ENCODE peak calls at places on chromosomes 4 and X, in six cellular contexts. G is effector memory CD4-positive, alpha-beta T cell; Z is left ventricle myocardium inferior; N is PC-9; H is SK-N-SH; X is cardiac muscle cell. L is an unnamed sample. For H3K4me1, the result is how much of the 10 kb centered on the place peaks cover.

GRCh38 chr4:82629238-82630000 is 67.6 kb upstream of the TMEM150C start:
- DNase-seq in G (no peak), Z (no peak), N (no peak), H (no peak), X (peak), L (no peak)

GRCh38 chr4:27917381-27917780 is 1056.7 kb downstream of the STIM2 start:
- DNase-seq in G (no peak), Z (no peak), N (no peak), H (no peak), X (no peak), L (no peak)

GRCh38 chr4:97038146-97038516 is 1105.1 kb downstream of the STPG2 start:
- DNase-seq in G (no peak), Z (no peak), N (no peak), H (no peak), X (no peak), L (no peak)

GRCh38 chr4:54228064-54228527 is 997 bp upstream of the PDGFRA start:
- DNase-seq in G (no peak), Z (peak), N (peak), H (peak), X (peak), L (peak)

GRCh38 chrX:110123331-110123782 is 120.4 kb downstream of the TMEM164 start:
- DNase-seq in G (no peak), Z (no peak), N (no peak), H (no peak), X (peak), L (no peak)

GRCh38 chrX:44400588-44400987 is 57.1 kb upstream of the EFHC2 start:
- DNase-seq in G (no peak), Z (no peak), N (peak), H (no peak), X (peak), L (peak)

GRCh38 chrX:47232803-47233332 is at the start of gene USP11:
- DNase-seq in G (no peak), Z (no peak), N (no peak), H (peak), X (peak), L (no peak)

GRCh38 chr4:28675582-28675981 is 1814.9 kb downstream of the STIM2 start:
- DNase-seq in G (no peak), Z (no peak), N (no peak), H (no peak), X (no peak), L (no peak)

GRCh38 chrX:120125444-120125843 is 9.7 kb upstream of the RHOXF1 start:
- DNase-seq in G (no peak), Z (peak), N (no peak), H (no peak), X (peak), L (no peak)

GRCh38 chr4:182644326-182645050 is 272.7 kb downstream of the DCTD start:
- DNase-seq in G (no peak), Z (no peak), N (no peak), H (no peak), X (no peak), L (no peak)

GRCh38 chr4:170047774-170048354 is 21.7 kb upstream of the MFAP3L start:
- DNase-seq in G (no peak), Z (no peak), N (peak), H (peak), X (peak), L (peak)

GRCh38 chr4:90078440-90078839 is 48.8 kb upstream of the CCSER1 start:
- DNase-seq in G (no peak), Z (no peak), N (no peak), H (no peak), X (no peak), L (no peak)

GRCh38 chr4:169698331-169698730 is 59.4 kb downstream of the HPF1 start:
- DNase-seq in G (no peak), Z (no peak), N (no peak), H (no peak), X (no peak), L (no peak)

GRCh38 chr4:101790521-101791188 is at the start of gene BANK1:
- DNase-seq in G (no peak), Z (peak), N (peak), H (peak), X (peak), L (peak)

GRCh38 chr4:79421483-79421882 is 13.5 kb upstream of the GK2 start:
- DNase-seq in G (no peak), Z (no peak), N (no peak), H (no peak), X (no peak), L (no peak)

GRCh38 chr4:109967798-109968520 is 55.3 kb downstream of the EGF start:
- DNase-seq in G (no peak), Z (no peak), N (peak), H (no peak), X (no peak), L (no peak)

GRCh38 chr4:40462326-40462725 is 127.2 kb downstream of the CHRNA9 start:
- DNase-seq in G (no peak), Z (no peak), N (no peak), H (no peak), X (no peak), L (no peak)

GRCh38 chrX:132743086-132743485 is 215.3 kb downstream of the HS6ST2 start:
- DNase-seq in G (no peak), Z (no peak), N (no peak), H (no peak), X (no peak), L (no peak)

GRCh38 chr4:168334053-168334452 is 15.5 kb upstream of the DDX60 start:
- DNase-seq in G (no peak), Z (no peak), N (no peak), H (no peak), X (no peak), L (no peak)

GRCh38 chr4:158020734-158021346 is 152.0 kb downstream of the GASK1B start:
- DNase-seq in G (no peak), Z (no peak), N (peak), H (no peak), X (peak), L (no peak)

GRCh38 chr4:153440475-153440874 is 25.7 kb upstream of the TMEM131L start:
- DNase-seq in G (no peak), Z (no peak), N (no peak), H (no peak), X (no peak), L (no peak)

GRCh38 chr4:92305148-92305877 is 1.5 kb downstream of the GRID2 start:
- DNase-seq in G (no peak), Z (peak), N (peak), H (peak), X (peak), L (no peak)

GRCh38 chr4:120317713-120318112 is 251.1 kb upstream of the MAD2L1 start:
- DNase-seq in G (no peak), Z (no peak), N (no peak), H (no peak), X (no peak), L (no peak)

GRCh38 chr4:52713456-52713937 is 37.7 kb downstream of the ERVMER34-1 start:
- DNase-seq in G (no peak), Z (peak), N (no peak), H (no peak), X (peak), L (no peak)

GRCh38 chr4:45650545-45650944 is 473.3 kb downstream of the GABRG1 start:
- DNase-seq in G (no peak), Z (no peak), N (no peak), H (no peak), X (no peak), L (no peak)

GRCh38 chrX:54223581-54223980 is 40.5 kb upstream of the FAM120C start:
- DNase-seq in G (no peak), Z (no peak), N (no peak), H (no peak), X (no peak), L (no peak)

GRCh38 chr4:37427193-37427592 is 182.7 kb downstream of the NWD2 start:
- DNase-seq in G (no peak), Z (no peak), N (no peak), H (no peak), X (no peak), L (no peak)
- H3K4me1 ChIP-seq in G (under half), Z (under half), N (under half), H (under half), X (under half), L (under half)

GRCh38 chr4:7044415-7044930 is 1.3 kb downstream of the TADA2B start:
- DNase-seq in G (no peak), Z (no peak), N (no peak), H (no peak), X (peak), L (no peak)

GRCh38 chr4:7043521-7044414 is 596 bp downstream of the TADA2B start:
- DNase-seq in G (peak), Z (peak), N (peak), H (no peak), X (peak), L (no peak)

GRCh38 chr4:7041246-7041645 is 1.9 kb upstream of the TADA2B start:
- DNase-seq in G (no peak), Z (no peak), N (no peak), H (no peak), X (no peak), L (no peak)

GRCh38 chr4:7041851-7042696 is 1.1 kb upstream of the TADA2B start:
- DNase-seq in G (no peak), Z (peak), N (no peak), H (peak), X (no peak), L (no peak)

DNA sequence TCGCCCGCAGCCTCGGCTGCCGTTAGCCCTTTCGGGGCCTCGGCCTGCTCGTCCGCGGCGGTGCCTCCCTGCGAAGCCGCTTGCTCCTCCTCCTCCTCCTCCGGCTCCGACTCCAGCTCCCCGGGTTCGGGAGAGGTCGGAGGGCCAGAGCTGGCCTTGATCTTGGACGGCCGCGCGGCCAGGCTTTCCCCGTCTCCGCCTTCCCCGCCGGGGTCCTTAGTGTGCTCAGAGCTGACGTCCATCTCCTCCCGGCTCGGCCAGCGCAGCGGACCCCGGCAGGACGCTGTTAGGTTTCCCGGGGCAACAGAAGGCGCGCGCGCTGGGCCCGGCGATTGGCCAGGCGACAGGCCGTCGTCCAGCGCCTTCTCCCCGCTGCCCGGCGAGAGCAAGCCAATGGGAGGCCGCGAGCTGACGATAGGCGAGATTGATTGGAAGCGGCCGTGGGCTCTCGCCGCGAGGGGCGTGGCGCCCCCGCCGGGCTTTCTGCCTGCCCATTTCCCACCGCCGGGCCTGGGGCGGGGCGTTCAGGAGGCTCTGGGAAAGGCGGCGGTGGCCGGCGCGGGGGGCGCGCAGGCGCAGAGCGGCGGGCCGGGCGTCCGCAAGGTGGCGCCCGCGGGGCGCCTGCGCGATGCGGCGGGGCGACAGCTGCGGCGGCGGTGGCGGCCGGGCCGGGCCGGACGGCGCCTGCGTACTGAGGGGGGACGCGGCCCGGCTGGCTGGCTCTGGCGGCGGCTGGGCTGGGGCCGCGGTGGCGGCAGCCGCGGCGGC is at the start of gene TADA2B:
- DNase-seq in G (peak), Z (peak), N (peak), H (peak), X (peak), L (peak)
- H3K4me1 ChIP-seq in G (under half), Z (half or more), N (under half), H (under half), X (under half), L (under half)

DNA sequence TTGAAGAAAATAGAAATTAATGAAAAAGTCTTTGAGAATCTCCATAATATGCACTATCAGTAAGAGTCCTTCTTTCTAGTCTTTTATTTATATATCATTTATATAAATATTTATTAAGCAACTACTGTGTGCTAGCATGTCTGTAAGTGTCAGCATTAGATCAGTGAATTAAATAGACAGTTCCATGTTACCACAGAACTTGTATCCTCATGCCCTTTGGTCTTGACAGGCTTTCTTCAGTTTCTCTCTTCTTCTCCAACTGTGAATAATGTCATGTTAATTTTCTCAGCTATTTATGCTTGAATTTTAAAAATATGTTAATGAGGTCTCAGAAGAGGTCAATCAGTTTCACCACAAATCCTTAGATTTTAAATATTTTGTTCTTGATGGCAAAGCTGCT is 389.6 kb upstream of the TRAM1L1 start:
- DNase-seq in G (no peak), Z (no peak), N (no peak), H (no peak), X (no peak), L (no peak)
- H3K4me1 ChIP-seq in G (under half), Z (under half), N (under half), H (under half), X (under half), L (under half)

DNA sequence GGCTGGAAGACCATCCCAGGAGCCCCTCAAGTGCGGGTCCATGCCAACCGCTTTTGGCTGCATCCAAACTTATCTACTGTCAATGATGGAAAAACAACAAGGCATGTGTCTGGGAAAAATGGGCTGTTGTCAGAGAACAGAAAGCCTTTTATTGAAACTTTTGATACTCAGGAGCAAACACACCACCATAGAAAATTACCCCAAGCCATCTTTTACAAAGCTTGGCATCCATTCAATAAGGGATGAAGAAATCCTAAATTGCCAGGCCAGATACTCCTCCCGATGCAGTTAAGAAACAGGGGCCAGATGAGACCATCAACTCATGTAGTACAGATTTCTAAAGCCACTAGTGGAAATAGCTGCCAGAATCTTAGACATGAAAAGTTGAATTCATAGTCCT is 145.3 kb upstream of the MAP3K15 start:
- DNase-seq in G (no peak), Z (no peak), N (no peak), H (no peak), X (peak), L (no peak)
- H3K4me1 ChIP-seq in G (under half), Z (under half), N (under half), H (under half), X (under half), L (under half)

GRCh38 chr4:6601661-6602250 is 26.8 kb downstream of the MAN2B2 start:
- DNase-seq in G (no peak), Z (no peak), N (no peak), H (no peak), X (no peak), L (no peak)

GRCh38 chr4:6596948-6597347 is 22.0 kb downstream of the MAN2B2 start:
- DNase-seq in G (no peak), Z (no peak), N (no peak), H (no peak), X (no peak), L (no peak)

GRCh38 chr4:6595897-6596537 is 21.0 kb downstream of the MAN2B2 start:
- DNase-seq in G (no peak), Z (no peak), N (no peak), H (no peak), X (no peak), L (no peak)

GRCh38 chr4:6598127-6598526 is 23.1 kb downstream of the MAN2B2 start:
- DNase-seq in G (no peak), Z (no peak), N (no peak), H (no peak), X (no peak), L (no peak)

GRCh38 chr4:6598641-6599040 is 23.7 kb downstream of the MAN2B2 start:
- DNase-seq in G (no peak), Z (no peak), N (no peak), H (no peak), X (no peak), L (no peak)
- H3K4me1 ChIP-seq in G (under half), Z (under half), N (under half), H (under half), X (under half), L (under half)

DNA sequence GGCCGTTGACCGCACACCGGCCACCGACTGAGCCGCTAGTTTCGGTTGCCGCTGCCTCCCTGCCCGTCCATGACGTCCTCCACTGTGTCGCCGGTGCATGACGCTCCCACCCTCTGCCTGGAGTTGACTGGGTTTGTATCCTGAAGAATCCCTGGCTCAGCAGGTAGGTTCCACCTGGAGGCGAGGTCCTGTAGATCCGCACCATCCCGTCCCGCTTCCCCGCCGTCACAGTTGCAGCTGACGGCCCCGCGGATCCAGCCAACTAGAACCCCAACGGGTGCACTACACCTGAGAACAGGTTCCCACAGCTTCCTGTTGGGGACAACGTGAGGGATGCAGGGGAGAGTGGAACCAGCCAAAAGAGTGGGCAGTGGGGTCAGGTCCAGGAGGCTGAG is 881 bp upstream of the SLBP start:
- DNase-seq in G (no peak), Z (no peak), N (no peak), H (no peak), X (no peak), L (no peak)
- H3K4me1 ChIP-seq in G (under half), Z (half or more), N (under half), H (under half), X (under half), L (under half)

DNA sequence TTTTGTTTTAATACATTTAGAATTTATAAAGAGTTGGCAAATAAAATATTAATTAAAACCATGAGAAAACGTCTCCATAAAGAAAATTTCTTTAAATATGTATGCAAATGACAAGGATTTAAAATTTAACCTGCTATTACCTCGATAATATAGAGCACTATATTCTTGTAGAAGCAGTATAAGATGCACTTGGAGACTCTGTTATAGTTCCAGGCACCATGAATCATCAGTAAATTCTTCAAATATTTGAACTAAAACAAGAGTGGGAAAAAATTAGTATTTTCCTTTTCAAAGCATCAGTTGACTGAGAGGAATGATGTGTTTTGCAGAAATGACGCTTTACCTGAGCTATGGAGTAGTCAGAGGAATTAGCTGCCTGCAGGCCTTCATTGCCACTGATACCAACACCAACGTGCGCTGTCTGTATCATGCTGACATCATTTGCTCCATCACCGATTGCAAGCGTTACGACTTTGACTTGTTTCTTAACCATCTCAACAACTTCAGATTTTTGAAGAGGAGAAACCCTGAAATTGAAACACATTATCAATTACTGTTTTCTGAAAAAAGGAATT is 67.3 kb downstream of the SHISA3 start:
- DNase-seq in G (no peak), Z (no peak), N (no peak), H (no peak), X (no peak), L (no peak)
- H3K4me1 ChIP-seq in G (under half), Z (under half), N (under half), H (under half), X (under half), L (under half)

DNA sequence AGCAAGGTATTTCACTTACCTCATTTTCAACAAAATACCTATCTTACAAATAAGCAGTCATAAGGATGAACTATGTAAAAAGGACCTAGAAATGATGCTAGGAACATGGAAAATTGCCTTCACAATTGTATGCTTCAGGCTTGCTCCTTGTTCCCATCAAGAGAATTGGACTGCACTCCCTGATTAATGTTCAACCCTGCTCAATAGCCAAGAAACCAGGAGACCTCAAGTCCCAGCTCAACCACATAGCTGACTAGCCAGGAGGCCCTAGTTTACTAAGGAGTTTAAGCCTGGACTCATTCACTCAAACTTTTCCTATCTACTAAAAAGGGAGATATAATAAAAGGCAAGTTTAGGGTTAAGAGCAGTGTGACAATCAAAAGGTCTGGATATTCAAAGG is 146.6 kb upstream of the DGKK start:
- DNase-seq in G (no peak), Z (no peak), N (no peak), H (no peak), X (no peak), L (no peak)
- H3K4me1 ChIP-seq in G (under half), Z (under half), N (under half), H (under half), X (under half), L (under half)